ENCODE peak calls at places on chromosomes 5 and 9, in six cellular contexts. One of them, this sample, is unnamed.

GRCh38 chr5:30183736-30184135 is 1009.8 kb upstream of the CDH6 start:
- DNase-seq in HepG2: no peak
- DNase-seq in K562: no peak
- DNase-seq in GM12891: no peak
- DNase-seq in GM12878: no peak
- DNase-seq in H1: no peak
- DNase-seq in this sample: no peak

GRCh38 chr5:75461679-75462078 is 49.8 kb downstream of the CERT1 start:
- DNase-seq in H1: no peak
- DNase-seq in K562: no peak
- DNase-seq in GM12878: no peak
- DNase-seq in GM12891: no peak
- DNase-seq in HepG2: no peak
- DNase-seq in this sample: no peak

GRCh38 chr9:83062653-83063527 is at the start of gene RASEF:
- DNase-seq in GM12891: no peak
- DNase-seq in K562: no peak
- DNase-seq in HepG2: no peak
- DNase-seq in GM12878: no peak
- DNase-seq in H1: peak
- DNase-seq in this sample: no peak

GRCh38 chr5:83337453-83338035 is 134.0 kb upstream of the VCAN start:
- DNase-seq in H1: no peak
- DNase-seq in GM12878: no peak
- DNase-seq in HepG2: no peak
- DNase-seq in GM12891: no peak
- DNase-seq in K562: no peak
- DNase-seq in this sample: no peak

GRCh38 chr9:88680505-88681160 is 145.7 kb downstream of the NXNL2 start:
- DNase-seq in HepG2: no peak
- DNase-seq in H1: no peak
- DNase-seq in GM12891: no peak
- DNase-seq in GM12878: no peak
- DNase-seq in K562: no peak
- DNase-seq in this sample: no peak

GRCh38 chr9:76044420-76044819 is 153.9 kb downstream of the PCSK5 start:
- DNase-seq in H1: no peak
- DNase-seq in K562: no peak
- DNase-seq in HepG2: no peak
- DNase-seq in GM12891: no peak
- DNase-seq in GM12878: no peak
- DNase-seq in this sample: no peak

GRCh38 chr9:75615284-75615683 is 275.2 kb upstream of the PCSK5 start:
- DNase-seq in K562: no peak
- DNase-seq in GM12891: no peak
- DNase-seq in HepG2: no peak
- DNase-seq in H1: no peak
- DNase-seq in GM12878: no peak
- DNase-seq in this sample: no peak

GRCh38 chr5:176830422-176831025 is 20.2 kb downstream of the UNC5A start:
- DNase-seq in K562: no peak
- DNase-seq in HepG2: no peak
- DNase-seq in GM12878: no peak
- DNase-seq in H1: no peak
- DNase-seq in GM12891: no peak
- DNase-seq in this sample: no peak

GRCh38 chr9:133977421-133978201 is 14.5 kb downstream of the VAV2 start:
- DNase-seq in GM12878: no peak
- DNase-seq in GM12891: no peak
- DNase-seq in H1: no peak
- DNase-seq in HepG2: no peak
- DNase-seq in K562: no peak
- DNase-seq in this sample: no peak

GRCh38 chr9:98897745-98898144 is 46.0 kb upstream of the COL15A1 start:
- DNase-seq in H1: no peak
- DNase-seq in HepG2: no peak
- DNase-seq in GM12878: no peak
- DNase-seq in K562: peak
- DNase-seq in GM12891: no peak
- DNase-seq in this sample: no peak

GRCh38 chr5:60549841-60550240 is 150.1 kb downstream of the DEPDC1B start:
- DNase-seq in K562: no peak
- DNase-seq in H1: no peak
- DNase-seq in GM12891: no peak
- DNase-seq in GM12878: no peak
- DNase-seq in HepG2: no peak
- DNase-seq in this sample: no peak

GRCh38 chr9:121048175-121048574 is 1.9 kb downstream of the C5 start:
- DNase-seq in GM12878: no peak
- DNase-seq in H1: no peak
- DNase-seq in GM12891: no peak
- DNase-seq in HepG2: no peak
- DNase-seq in K562: no peak
- DNase-seq in this sample: no peak

GRCh38 chr9:99916650-99917049 is 10.2 kb downstream of the STX17 start:
- DNase-seq in GM12878: no peak
- DNase-seq in GM12891: no peak
- DNase-seq in HepG2: no peak
- DNase-seq in K562: no peak
- DNase-seq in H1: no peak
- DNase-seq in this sample: no peak

GRCh38 chr9:21102311-21102710 is 24.6 kb upstream of the IFNB1 start:
- DNase-seq in K562: no peak
- DNase-seq in H1: no peak
- DNase-seq in GM12878: no peak
- DNase-seq in GM12891: no peak
- DNase-seq in HepG2: no peak
- DNase-seq in this sample: no peak

GRCh38 chr9:89433826-89434225 is 64.1 kb downstream of the SEMA4D start:
- DNase-seq in GM12891: no peak
- DNase-seq in GM12878: no peak
- DNase-seq in HepG2: no peak
- DNase-seq in K562: no peak
- DNase-seq in H1: no peak
- DNase-seq in this sample: no peak

GRCh38 chr5:28301676-28302075 is 1263.3 kb upstream of the CDH9 start:
- DNase-seq in HepG2: no peak
- DNase-seq in K562: peak
- DNase-seq in GM12891: no peak
- DNase-seq in GM12878: no peak
- DNase-seq in H1: no peak
- DNase-seq in this sample: no peak

GRCh38 chr5:89417990-89418820 is 535.2 kb upstream of the MEF2C start:
- DNase-seq in H1: no peak
- DNase-seq in GM12891: no peak
- DNase-seq in K562: peak
- DNase-seq in HepG2: no peak
- DNase-seq in GM12878: no peak
- DNase-seq in this sample: no peak

GRCh38 chr5:172251419-172251818 is 32.1 kb downstream of the UBTD2 start:
- DNase-seq in H1: no peak
- DNase-seq in HepG2: no peak
- DNase-seq in K562: no peak
- DNase-seq in GM12878: no peak
- DNase-seq in GM12891: no peak
- DNase-seq in this sample: no peak

GRCh38 chr9:129482521-129483466 is 138.1 kb downstream of the C9orf50 start:
- DNase-seq in GM12891: no peak
- DNase-seq in K562: peak
- DNase-seq in H1: no peak
- DNase-seq in HepG2: no peak
- DNase-seq in GM12878: no peak
- DNase-seq in this sample: no peak

GRCh38 chr5:162990856-162991497 is 446.4 kb upstream of the CCNG1 start:
- DNase-seq in H1: no peak
- DNase-seq in GM12891: no peak
- DNase-seq in GM12878: peak
- DNase-seq in K562: no peak
- DNase-seq in HepG2: no peak
- DNase-seq in this sample: no peak

GRCh38 chr5:172319708-172320441 is 36.3 kb upstream of the UBTD2 start:
- DNase-seq in GM12878: no peak
- DNase-seq in K562: no peak
- DNase-seq in GM12891: no peak
- DNase-seq in HepG2: no peak
- DNase-seq in H1: no peak
- DNase-seq in this sample: no peak

GRCh38 chr5:14286574-14287399 is 143.6 kb downstream of the TRIO start:
- DNase-seq in K562: no peak
- DNase-seq in HepG2: no peak
- DNase-seq in GM12891: no peak
- DNase-seq in GM12878: peak
- DNase-seq in H1: no peak
- DNase-seq in this sample: no peak

GRCh38 chr9:92377904-92378303 is 26.5 kb downstream of the OGN start:
- DNase-seq in K562: peak
- DNase-seq in HepG2: no peak
- DNase-seq in GM12878: no peak
- DNase-seq in GM12891: no peak
- DNase-seq in H1: no peak
- DNase-seq in this sample: no peak

GRCh38 chr9:127163409-127163808 is 41.0 kb upstream of the ANGPTL2 start:
- DNase-seq in GM12878: peak
- DNase-seq in H1: no peak
- DNase-seq in HepG2: peak
- DNase-seq in K562: peak
- DNase-seq in GM12891: no peak
- DNase-seq in this sample: no peak

GRCh38 chr9:84670106-84670800 is 724 bp downstream of the NTRK2 start:
- DNase-seq in H1: no peak
- DNase-seq in K562: no peak
- DNase-seq in GM12878: no peak
- DNase-seq in HepG2: no peak
- DNase-seq in GM12891: no peak
- DNase-seq in this sample: peak

GRCh38 chr5:95730730-95731570 is at the start of gene RHOBTB3:
- DNase-seq in HepG2: peak
- DNase-seq in K562: peak
- DNase-seq in GM12891: peak
- DNase-seq in GM12878: no peak
- DNase-seq in H1: no peak
- DNase-seq in this sample: peak
- TF ChIP-seq POLR2AphosphoS5 in HepG2: no peak
- TF ChIP-seq POLR2AphosphoS5 in K562: peak
- TF ChIP-seq POLR2AphosphoS5 in GM12891: no peak
- TF ChIP-seq POLR2AphosphoS5 in GM12878: peak
- TF ChIP-seq POLR2AphosphoS5 in H1: peak
- TF ChIP-seq POLR2AphosphoS5 in this sample: no peak

GRCh38 chr9:13141629-13142028 is 137.9 kb downstream of the MPDZ start:
- DNase-seq in K562: no peak
- DNase-seq in GM12878: no peak
- DNase-seq in GM12891: no peak
- DNase-seq in HepG2: no peak
- DNase-seq in H1: no peak
- DNase-seq in this sample: no peak

GRCh38 chr9:13142776-13143175 is 136.7 kb downstream of the MPDZ start:
- DNase-seq in GM12878: no peak
- DNase-seq in GM12891: no peak
- DNase-seq in H1: no peak
- DNase-seq in HepG2: no peak
- DNase-seq in K562: no peak
- DNase-seq in this sample: no peak

GRCh38 chr9:13145340-13145739 is 134.2 kb downstream of the MPDZ start:
- DNase-seq in GM12891: no peak
- DNase-seq in H1: no peak
- DNase-seq in GM12878: no peak
- DNase-seq in HepG2: no peak
- DNase-seq in K562: no peak
- DNase-seq in this sample: no peak

GRCh38 chr9:13144176-13144820 is 135.2 kb downstream of the MPDZ start:
- DNase-seq in H1: no peak
- DNase-seq in HepG2: no peak
- DNase-seq in K562: no peak
- DNase-seq in GM12878: no peak
- DNase-seq in GM12891: no peak
- DNase-seq in this sample: no peak

DNA sequence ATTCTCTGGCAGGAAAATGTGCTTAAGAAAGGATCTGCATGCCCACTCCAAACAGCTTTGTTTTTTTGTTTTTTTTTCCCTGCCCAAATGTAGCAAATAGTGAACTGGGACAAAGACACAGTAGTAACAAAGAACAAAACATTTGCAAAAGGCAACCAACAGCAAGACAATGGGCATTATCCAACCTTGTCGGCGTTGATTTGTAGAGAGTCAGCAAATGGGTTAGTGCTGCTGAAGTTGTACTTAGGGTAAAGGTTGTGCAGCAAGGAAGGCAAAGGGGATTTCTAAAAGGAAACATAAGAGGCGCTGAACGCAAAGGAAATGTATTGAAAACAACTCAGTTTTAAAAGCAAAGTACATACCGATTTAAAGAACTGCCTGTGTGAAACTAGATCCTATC is 136.2 kb downstream of the MPDZ start:
- DNase-seq in HepG2: no peak
- DNase-seq in H1: no peak
- DNase-seq in GM12878: no peak
- DNase-seq in GM12891: no peak
- DNase-seq in K562: no peak
- DNase-seq in this sample: no peak
- TF ChIP-seq TAF1 in HepG2: no peak
- TF ChIP-seq TAF1 in H1: no peak
- TF ChIP-seq TAF1 in GM12878: no peak
- TF ChIP-seq TAF1 in GM12891: no peak
- TF ChIP-seq TAF1 in K562: no peak
- TF ChIP-seq TAF1 in this sample: no peak

GRCh38 chr9:114155263-114155966 is at the start of gene COL27A1:
- DNase-seq in HepG2: peak
- DNase-seq in GM12891: peak
- DNase-seq in H1: peak
- DNase-seq in GM12878: no peak
- DNase-seq in K562: peak
- DNase-seq in this sample: peak
- TF ChIP-seq POLR2A in HepG2: no peak
- TF ChIP-seq POLR2A in GM12891: no peak
- TF ChIP-seq POLR2A in H1: no peak
- TF ChIP-seq POLR2A in GM12878: no peak
- TF ChIP-seq POLR2A in K562: no peak
- TF ChIP-seq POLR2A in this sample: no peak

GRCh38 chr9:78297672-78297961 is 692 bp downstream of the PSAT1 start:
- DNase-seq in GM12878: no peak
- DNase-seq in GM12891: no peak
- DNase-seq in K562: peak
- DNase-seq in HepG2: no peak
- DNase-seq in H1: no peak
- DNase-seq in this sample: no peak

GRCh38 chr9:78296208-78296892 is 575 bp upstream of the PSAT1 start:
- DNase-seq in K562: no peak
- DNase-seq in HepG2: peak
- DNase-seq in GM12891: no peak
- DNase-seq in GM12878: no peak
- DNase-seq in H1: no peak
- DNase-seq in this sample: no peak

GRCh38 chr9:78300209-78300608 is 3.3 kb downstream of the PSAT1 start:
- DNase-seq in GM12878: no peak
- DNase-seq in GM12891: no peak
- DNase-seq in HepG2: peak
- DNase-seq in K562: no peak
- DNase-seq in H1: no peak
- DNase-seq in this sample: no peak

GRCh38 chr9:78296893-78297671 is at the start of gene PSAT1:
- DNase-seq in GM12878: peak
- DNase-seq in GM12891: peak
- DNase-seq in HepG2: peak
- DNase-seq in K562: peak
- DNase-seq in H1: peak
- DNase-seq in this sample: peak

GRCh38 chr9:78298046-78298511 is 1.2 kb downstream of the PSAT1 start:
- DNase-seq in K562: peak
- DNase-seq in GM12878: no peak
- DNase-seq in GM12891: peak
- DNase-seq in HepG2: peak
- DNase-seq in H1: no peak
- DNase-seq in this sample: no peak
- TF ChIP-seq POLR2AphosphoS5 in K562: no peak
- TF ChIP-seq POLR2AphosphoS5 in GM12878: no peak
- TF ChIP-seq POLR2AphosphoS5 in GM12891: no peak
- TF ChIP-seq POLR2AphosphoS5 in HepG2: no peak
- TF ChIP-seq POLR2AphosphoS5 in H1: no peak
- TF ChIP-seq POLR2AphosphoS5 in this sample: no peak

This sample was measured in GM12892.